ENCODE peak calls at places on chromosomes 2 and 18, in eight cellular contexts. W, C, R, S, T, L, A and G are unnamed samples.

GRCh38 chr2:179044500-179044899 is 5.4 kb downstream of the CCDC141 start:
- DNase-seq in W (no peak), C (no peak), R (no peak), S (no peak), T (no peak), L (no peak), A (no peak), G (no peak)

GRCh38 chr2:237895544-237896506 is 36.4 kb downstream of the RAMP1 start:
- DNase-seq in W (no peak), C (peak), R (peak), S (peak), T (peak), L (no peak), A (no peak), G (no peak)

GRCh38 chr2:156562136-156562535 is 126.0 kb downstream of the GPD2 start:
- DNase-seq in W (no peak), C (no peak), R (no peak), S (no peak), T (no peak), L (no peak), A (no peak), G (no peak)

GRCh38 chr2:38098351-38099095 is 22.6 kb upstream of the CYP1B1 start:
- DNase-seq in W (no peak), C (no peak), R (no peak), S (no peak), T (no peak), L (no peak), A (no peak), G (no peak)

GRCh38 chr18:21960189-21960588 is 209.2 kb upstream of the GATA6 start:
- DNase-seq in W (no peak), C (no peak), R (no peak), S (no peak), T (no peak), L (no peak), A (no peak), G (no peak)

GRCh38 chr2:19810637-19811036 is 91.1 kb downstream of the TTC32 start:
- DNase-seq in W (no peak), C (peak), R (no peak), S (no peak), T (no peak), L (no peak), A (no peak), G (no peak)

GRCh38 chr18:22505136-22505535 is 87.4 kb upstream of the CTAGE1 start:
- DNase-seq in W (no peak), C (no peak), R (no peak), S (no peak), T (no peak), L (no peak), A (no peak), G (no peak)

GRCh38 chr2:86485103-86485502 is 43.9 kb downstream of the KDM3A start:
- DNase-seq in W (no peak), C (no peak), R (no peak), S (no peak), T (no peak), L (no peak), A (no peak), G (no peak)

GRCh38 chr2:20470211-20470610 is 23.3 kb downstream of the RHOB start:
- DNase-seq in W (no peak), C (no peak), R (no peak), S (no peak), T (peak), L (no peak), A (peak), G (no peak)

GRCh38 chr2:98710709-98711108 is 20.2 kb downstream of the MGAT4A start:
- DNase-seq in W (no peak), C (no peak), R (no peak), S (no peak), T (no peak), L (no peak), A (peak), G (no peak)
- H3K4me3 ChIP-seq in W (no peak), C (no peak), R (no peak), S (no peak), T (no peak), L (no peak), A (no peak), G (no peak)

GRCh38 chr2:219523031-219523671 is 8.9 kb downstream of the ASIC4 start:
- DNase-seq in W (no peak), C (no peak), R (no peak), S (no peak), T (no peak), L (no peak), A (peak), G (no peak)

GRCh38 chr2:219519526-219519916 is 5.2 kb downstream of the ASIC4 start:
- DNase-seq in W (no peak), C (no peak), R (no peak), S (no peak), T (no peak), L (no peak), A (no peak), G (no peak)

GRCh38 chr2:219520079-219520478 is 5.8 kb downstream of the ASIC4 start:
- DNase-seq in W (no peak), C (no peak), R (no peak), S (no peak), T (no peak), L (no peak), A (no peak), G (no peak)

GRCh38 chr2:219522111-219523030 is 8.1 kb downstream of the ASIC4 start:
- DNase-seq in W (no peak), C (no peak), R (no peak), S (no peak), T (no peak), L (no peak), A (no peak), G (no peak)

DNA sequence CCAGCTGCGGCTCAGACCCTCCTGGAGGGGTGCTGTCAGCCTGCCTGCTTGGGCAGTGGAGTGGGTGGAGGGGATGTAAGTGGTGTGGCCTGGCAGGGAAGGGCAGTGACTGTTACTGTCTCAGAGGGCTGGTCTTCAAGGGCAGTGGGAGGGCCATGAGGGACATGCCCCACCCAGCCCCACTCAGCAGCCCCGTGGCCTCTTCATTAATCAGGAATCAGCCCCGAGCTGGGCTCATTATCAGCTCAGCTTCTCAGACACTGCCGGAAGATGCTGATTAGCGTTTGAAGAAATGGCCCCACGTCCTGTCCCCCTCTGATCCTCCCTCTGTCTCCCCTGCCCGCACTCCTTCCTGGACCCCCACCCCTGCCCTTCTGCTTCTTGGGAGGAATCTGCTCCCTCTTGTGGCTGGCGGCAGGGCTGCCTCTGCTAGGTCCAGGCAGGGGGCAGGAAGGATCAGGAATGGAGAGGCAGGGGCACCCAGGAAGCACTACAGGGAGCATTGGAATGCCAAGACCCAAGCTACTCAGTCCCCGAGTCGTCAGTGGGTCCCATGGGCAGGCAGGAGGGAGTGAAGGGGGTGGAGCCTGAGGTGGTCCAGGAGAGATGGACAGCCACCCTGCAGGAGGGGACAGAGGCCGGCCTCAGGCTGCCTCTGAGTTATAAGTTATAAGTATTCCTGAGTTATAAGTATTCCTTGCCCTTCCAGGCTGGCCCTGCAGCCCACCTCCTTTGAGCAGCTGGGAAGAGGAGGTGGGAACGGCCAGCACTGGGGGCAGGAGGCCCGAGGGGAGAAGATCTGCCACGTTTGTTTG is 7.0 kb downstream of the ASIC4 start:
- DNase-seq in W (no peak), C (peak), R (no peak), S (no peak), T (no peak), L (no peak), A (peak), G (no peak)
- H3K4me3 ChIP-seq in W (no peak), C (no peak), R (no peak), S (no peak), T (no peak), L (no peak), A (no peak), G (no peak)

GRCh38 chr2:42964444-42965081 is 172.2 kb upstream of the HAAO start:
- DNase-seq in W (peak), C (peak), R (peak), S (peak), T (peak), L (peak), A (no peak), G (no peak)
- H3K4me3 ChIP-seq in W (no peak), C (no peak), R (no peak), S (no peak), T (no peak), L (no peak), A (no peak), G (no peak)

GRCh38 chr18:55300469-55301195 is 287.4 kb downstream of the TCF4 start:
- DNase-seq in W (no peak), C (peak), R (no peak), S (no peak), T (no peak), L (no peak), A (peak), G (no peak)

GRCh38 chr18:55302337-55302833 is 285.6 kb downstream of the TCF4 start:
- DNase-seq in W (no peak), C (peak), R (no peak), S (no peak), T (no peak), L (no peak), A (peak), G (no peak)

GRCh38 chr18:55296761-55297160 is 291.2 kb downstream of the TCF4 start:
- DNase-seq in W (no peak), C (no peak), R (no peak), S (no peak), T (no peak), L (no peak), A (no peak), G (no peak)

GRCh38 chr18:55301836-55302235 is 286.2 kb downstream of the TCF4 start:
- DNase-seq in W (no peak), C (no peak), R (no peak), S (no peak), T (no peak), L (no peak), A (no peak), G (no peak)

GRCh38 chr18:55301196-55301540 is 286.8 kb downstream of the TCF4 start:
- DNase-seq in W (no peak), C (no peak), R (no peak), S (no peak), T (no peak), L (no peak), A (no peak), G (no peak)
- H3K4me3 ChIP-seq in W (no peak), C (peak), R (no peak), S (no peak), T (no peak), L (no peak), A (no peak), G (no peak)

GRCh38 chr2:170817999-170818293 is 1.3 kb downstream of the GAD1 start:
- DNase-seq in W (no peak), C (no peak), R (no peak), S (no peak), T (no peak), L (no peak), A (no peak), G (no peak)
- H3K4me3 ChIP-seq in W (no peak), C (peak), R (peak), S (no peak), T (peak), L (peak), A (peak), G (peak)

GRCh38 chr2:102138331-102138730 is 4.2 kb upstream of the IL1R1 start:
- DNase-seq in W (no peak), C (no peak), R (no peak), S (no peak), T (no peak), L (no peak), A (no peak), G (no peak)
- H3K4me3 ChIP-seq in W (no peak), C (no peak), R (no peak), S (no peak), T (no peak), L (no peak), A (no peak), G (no peak)

GRCh38 chr2:70132244-70133126 is 45.2 kb downstream of the PCBP1 start:
- DNase-seq in W (peak), C (peak), R (no peak), S (peak), T (peak), L (peak), A (peak), G (no peak)

GRCh38 chr2:70133521-70134348 is 46.5 kb downstream of the PCBP1 start:
- DNase-seq in W (no peak), C (no peak), R (no peak), S (peak), T (no peak), L (peak), A (peak), G (no peak)

GRCh38 chr2:70127920-70128444 is 40.7 kb downstream of the PCBP1 start:
- DNase-seq in W (peak), C (no peak), R (no peak), S (no peak), T (no peak), L (no peak), A (no peak), G (no peak)

GRCh38 chr2:70133127-70133452 is 45.8 kb downstream of the PCBP1 start:
- DNase-seq in W (no peak), C (no peak), R (no peak), S (no peak), T (no peak), L (no peak), A (no peak), G (no peak)
- H3K4me3 ChIP-seq in W (no peak), C (peak), R (peak), S (peak), T (peak), L (peak), A (peak), G (no peak)

DNA sequence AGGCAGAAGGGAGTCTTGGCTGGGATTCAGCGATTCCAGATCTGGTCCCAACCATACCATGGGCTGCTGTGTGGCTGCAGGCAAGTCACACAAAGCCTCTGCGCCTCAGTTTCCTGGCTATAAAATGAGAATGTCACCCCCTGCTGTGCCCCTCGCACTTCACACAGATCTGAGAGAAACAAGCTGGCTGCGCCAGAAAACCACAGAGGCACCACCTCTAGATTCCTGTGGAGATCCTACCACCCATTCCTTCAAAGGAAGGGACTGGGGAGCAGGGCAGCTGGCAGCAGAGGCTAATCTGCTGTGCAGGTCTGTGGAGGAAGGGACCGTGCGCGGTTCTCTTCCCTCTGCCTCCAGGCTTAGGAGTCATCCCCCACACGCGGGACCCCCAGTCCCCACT is 19.8 kb downstream of the NEURL3 start:
- DNase-seq in W (no peak), C (no peak), R (no peak), S (no peak), T (no peak), L (no peak), A (no peak), G (no peak)
- H3K4me3 ChIP-seq in W (peak), C (peak), R (peak), S (peak), T (peak), L (peak), A (peak), G (no peak)

GRCh38 chr18:58785870-58786269 is 78.8 kb upstream of the ZNF532 start:
- DNase-seq in W (no peak), C (no peak), R (no peak), S (no peak), T (no peak), L (no peak), A (no peak), G (no peak)
- H3K4me3 ChIP-seq in W (no peak), C (no peak), R (no peak), S (no peak), T (no peak), L (no peak), A (no peak), G (no peak)